ENCODE peak calls at places on chromosomes 11 and 22, in five cellular contexts. M is endothelial cell of umbilical vein, B is neural progenitor cell, S is fibroblast of lung, H is DND-41. O is an unnamed sample.

GRCh38 chr11:24406389-24406788 is 90.5 kb upstream of the LUZP2 start:
- DNase-seq in M (no peak), B (peak), S (no peak), H (peak), O (no peak)

GRCh38 chr22:42304021-42304790 is 33.8 kb upstream of the TCF20 start:
- DNase-seq in M (no peak), B (no peak), S (no peak), H (no peak), O (no peak)

GRCh38 chr11:27241316-27242122 is 121.5 kb downstream of the CCDC34 start:
- DNase-seq in M (no peak), B (no peak), S (peak), H (no peak), O (no peak)

GRCh38 chr11:4044971-4045646 is 49.5 kb upstream of the RRM1 start:
- DNase-seq in M (peak), B (no peak), S (no peak), H (no peak), O (no peak)

GRCh38 chr11:199782-200181 is 6.9 kb downstream of the SCGB1C1 start:
- DNase-seq in M (no peak), B (no peak), S (no peak), H (peak), O (no peak)

GRCh38 chr22:49664891-49665290 is 162.8 kb downstream of the BRD1 start:
- DNase-seq in M (peak), B (no peak), S (no peak), H (no peak), O (no peak)

GRCh38 chr11:94786264-94787126 is 18.3 kb downstream of the AMOTL1 start:
- DNase-seq in M (peak), B (peak), S (no peak), H (no peak), O (no peak)

GRCh38 chr11:12269104-12269441 is 108.3 kb upstream of the PARVA start:
- DNase-seq in M (peak), B (no peak), S (no peak), H (no peak), O (no peak)

GRCh38 chr11:64268028-64268686 is 16.3 kb downstream of the BAD start:
- DNase-seq in M (no peak), B (no peak), S (no peak), H (no peak), O (no peak)

GRCh38 chr11:15114501-15115475 is at the start of gene INSC:
- DNase-seq in M (no peak), B (peak), S (peak), H (no peak), O (no peak)

GRCh38 chr22:28441720-28442263 is 237.8 kb downstream of the TTC28 start:
- DNase-seq in M (peak), B (peak), S (peak), H (no peak), O (no peak)

GRCh38 chr22:22767876-22768602 is 119.6 kb upstream of the IGLL5 start:
- DNase-seq in M (no peak), B (peak), S (no peak), H (no peak), O (no peak)

GRCh38 chr22:46776876-46777608 is 14.6 kb downstream of the TBC1D22A start:
- DNase-seq in M (no peak), B (no peak), S (no peak), H (no peak), O (no peak)

GRCh38 chr11:117170210-117170609 is 8.3 kb upstream of the SIDT2 start:
- DNase-seq in M (no peak), B (no peak), S (peak), H (no peak), O (no peak)

GRCh38 chr11:29280452-29280851 is 736.4 kb downstream of the KCNA4 start:
- DNase-seq in M (peak), B (no peak), S (peak), H (no peak), O (no peak)

GRCh38 chr11:10747733-10748132 is 3.3 kb upstream of the CTR9 start:
- DNase-seq in M (no peak), B (no peak), S (no peak), H (no peak), O (peak)

GRCh38 chr11:10742460-10743208 is 8.4 kb upstream of the CTR9 start:
- DNase-seq in M (no peak), B (no peak), S (peak), H (no peak), O (peak)

GRCh38 chr11:10746871-10747270 is 4.2 kb upstream of the CTR9 start:
- DNase-seq in M (no peak), B (no peak), S (no peak), H (no peak), O (no peak)

GRCh38 chr11:10744206-10744605 is 6.8 kb upstream of the CTR9 start:
- DNase-seq in M (no peak), B (no peak), S (no peak), H (no peak), O (no peak)

DNA sequence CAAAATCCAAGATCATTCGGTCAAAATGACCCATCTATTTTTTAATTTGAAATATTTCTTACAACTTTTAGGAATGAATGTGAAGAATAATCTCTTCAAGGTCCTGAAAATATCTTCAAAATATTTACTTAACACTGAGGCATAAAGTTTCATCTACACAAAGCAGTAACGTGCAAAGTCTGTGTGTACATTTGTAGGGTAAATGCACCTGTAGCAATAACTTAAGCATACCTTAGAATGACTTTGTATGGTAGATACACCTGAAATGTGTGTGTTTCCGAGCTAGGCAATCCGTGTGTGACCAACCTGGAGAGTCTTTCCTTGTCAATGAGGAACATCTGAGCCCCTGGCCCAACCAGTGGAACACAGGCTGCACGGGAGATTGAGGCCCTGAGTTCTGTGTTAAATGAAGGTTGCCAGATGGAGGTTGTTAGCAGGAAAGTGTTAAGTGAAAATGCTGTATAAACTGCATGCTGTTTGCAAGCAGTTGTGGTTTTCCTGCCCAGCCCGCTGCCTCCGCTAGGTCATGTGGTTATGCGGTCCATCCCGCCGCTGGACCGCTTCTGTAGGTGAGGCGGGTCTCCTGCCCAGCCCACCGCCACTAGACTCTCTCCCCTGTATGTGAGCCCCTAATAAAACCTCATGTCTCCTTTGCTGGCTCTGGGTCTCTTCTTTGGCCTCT is 7.6 kb upstream of the CTR9 start:
- DNase-seq in M (no peak), B (no peak), S (no peak), H (no peak), O (no peak)
- H2AFZ ChIP-seq in M (no peak), B (no peak), S (no peak), H (no peak), O (no peak)

GRCh38 chr11:73258104-73258684 is 13.9 kb upstream of the P2RY6 start:
- DNase-seq in M (no peak), B (no peak), S (no peak), H (no peak), O (peak)

GRCh38 chr11:73257342-73258103 is 14.6 kb upstream of the P2RY6 start:
- DNase-seq in M (peak), B (peak), S (peak), H (no peak), O (peak)

GRCh38 chr11:73259406-73260126 is 12.6 kb upstream of the P2RY6 start:
- DNase-seq in M (no peak), B (no peak), S (no peak), H (no peak), O (no peak)

GRCh38 chr11:73262851-73263495 is 9.2 kb upstream of the P2RY6 start:
- DNase-seq in M (no peak), B (no peak), S (peak), H (no peak), O (peak)

DNA sequence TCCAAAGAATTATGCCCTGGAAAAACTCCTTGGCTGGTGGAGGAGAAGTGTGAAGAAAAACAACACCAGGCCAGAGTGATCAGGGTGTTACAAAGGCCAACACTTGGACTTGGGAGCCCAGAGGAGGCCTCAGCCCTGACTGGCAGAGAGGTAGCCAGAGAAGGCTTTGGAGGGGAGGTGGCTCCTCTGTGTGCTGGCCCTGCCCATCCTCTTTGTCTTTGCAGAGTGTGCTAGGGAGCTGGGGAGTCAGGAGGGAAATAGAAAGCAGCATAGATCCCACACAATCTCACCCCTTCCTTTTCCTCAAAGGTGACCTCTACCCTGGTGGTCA is 12.0 kb upstream of the P2RY6 start:
- DNase-seq in M (no peak), B (no peak), S (no peak), H (no peak), O (no peak)
- TF ChIP-seq CTCF in M (no peak), B (no peak), S (no peak), H (no peak), O (no peak)

GRCh38 chr11:85540635-85541034 is 86.5 kb downstream of the DLG2 start:
- DNase-seq in M (no peak), B (peak), S (no peak), H (no peak), O (no peak)

GRCh38 chr11:85540181-85540580 is 87.0 kb downstream of the DLG2 start:
- DNase-seq in M (no peak), B (no peak), S (no peak), H (no peak), O (no peak)

GRCh38 chr11:85539740-85540139 is 87.4 kb downstream of the DLG2 start:
- DNase-seq in M (no peak), B (no peak), S (no peak), H (no peak), O (no peak)

GRCh38 chr11:85539029-85539689 is 88.0 kb downstream of the DLG2 start:
- DNase-seq in M (no peak), B (no peak), S (no peak), H (no peak), O (no peak)

DNA sequence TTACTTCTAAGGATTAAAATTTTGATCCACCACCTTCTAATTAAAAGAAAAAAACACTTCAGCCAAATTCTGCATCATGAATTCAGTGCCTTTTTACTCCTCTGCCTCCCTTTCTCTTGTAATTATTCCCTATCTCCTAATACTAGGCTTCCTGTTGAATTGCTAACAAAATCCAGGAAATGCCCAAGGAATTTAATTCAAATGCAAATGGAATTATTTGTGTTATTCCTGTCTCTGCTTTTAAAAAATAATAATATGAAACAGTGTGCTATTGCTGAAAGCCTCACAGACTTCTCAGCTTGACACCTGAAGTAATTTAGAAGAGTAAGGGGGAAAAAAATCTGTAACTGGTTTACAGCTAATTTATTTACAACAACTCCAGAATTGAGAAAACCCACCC is 85.5 kb downstream of the DLG2 start:
- DNase-seq in M (no peak), B (no peak), S (no peak), H (no peak), O (no peak)
- H2AFZ ChIP-seq in M (no peak), B (peak), S (no peak), H (no peak), O (no peak)

GRCh38 chr11:34824425-34824824 is 91.8 kb downstream of the APIP start:
- DNase-seq in M (no peak), B (no peak), S (no peak), H (no peak), O (no peak)
- TF ChIP-seq CTCF in M (no peak), B (no peak), S (no peak), H (no peak), O (no peak)

DNA sequence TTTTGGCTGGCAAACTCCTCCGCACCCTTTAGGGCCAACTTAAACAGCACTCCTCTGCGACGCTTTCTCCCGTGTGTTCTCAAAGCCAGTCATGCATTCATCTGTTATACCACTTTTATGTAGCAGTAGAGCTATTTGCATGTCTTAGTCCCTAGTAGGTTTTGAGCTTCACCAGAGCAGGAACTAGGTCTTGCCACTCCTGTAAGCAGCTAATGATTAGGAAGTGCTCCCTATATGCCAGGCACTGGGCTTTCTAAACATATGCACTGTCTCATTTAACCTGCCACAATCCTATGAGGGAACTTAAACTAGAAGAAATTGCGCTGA is 180.8 kb downstream of the DBX1 start:
- DNase-seq in M (no peak), B (no peak), S (no peak), H (no peak), O (no peak)
- H2AFZ ChIP-seq in M (no peak), B (no peak), S (no peak), H (no peak), O (peak)

GRCh38 chr22:26134654-26135330 is 34.5 kb upstream of the SEZ6L start:
- DNase-seq in M (no peak), B (no peak), S (no peak), H (peak), O (no peak)
- TF ChIP-seq CTCF in M (no peak), B (peak), S (no peak), H (peak), O (peak)

GRCh38 chr11:78672850-78673641 is 98.4 kb upstream of the NARS2 start:
- DNase-seq in M (no peak), B (no peak), S (no peak), H (no peak), O (no peak)

GRCh38 chr11:78676026-78676557 is 101.4 kb upstream of the NARS2 start:
- DNase-seq in M (no peak), B (no peak), S (no peak), H (no peak), O (no peak)
- H2AFZ ChIP-seq in M (no peak), B (no peak), S (no peak), H (no peak), O (no peak)

GRCh38 chr11:71301858-71302533 is 49.6 kb upstream of the SHANK2 start:
- DNase-seq in M (no peak), B (no peak), S (no peak), H (no peak), O (no peak)
- TF ChIP-seq CTCF in M (no peak), B (no peak), S (no peak), H (no peak), O (no peak)

DNA sequence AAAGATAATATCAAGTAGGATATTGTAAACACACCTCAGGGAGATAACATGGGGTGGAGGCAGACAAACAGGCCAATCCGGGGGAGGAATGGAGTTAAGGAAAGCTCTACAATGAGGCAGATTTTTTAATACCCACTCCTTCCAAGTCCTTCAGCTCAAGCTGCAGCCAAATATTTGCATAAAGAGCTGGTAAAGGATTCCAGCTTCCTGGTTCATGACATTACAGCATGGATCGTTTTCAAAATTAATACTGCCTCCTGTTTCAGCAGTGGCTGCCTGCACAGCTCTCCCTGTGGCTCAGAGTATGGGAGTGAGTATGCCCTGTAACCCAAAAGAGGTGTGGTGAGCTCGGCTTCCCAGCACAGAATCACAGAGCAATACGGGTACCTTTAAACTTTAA is 5.1 kb downstream of the POU2AF3 start:
- DNase-seq in M (no peak), B (no peak), S (peak), H (no peak), O (peak)
- H2AFZ ChIP-seq in M (no peak), B (no peak), S (no peak), H (no peak), O (peak)

O was measured in PC-9.